ENCODE peak calls at places on chromosomes 13 and 19, in seven cellular contexts. Y, R, E, T, S, P and X are unnamed samples.

GRCh38 chr13:65497265-65497664 is 1732.9 kb downstream of the PCDH9 start:
- DNase-seq in S (no peak), Y (no peak), E (no peak), T (no peak), P (no peak), R (no peak), X (no peak)

GRCh38 chr19:29315566-29315965 is 102.6 kb upstream of the UQCRFS1 start:
- DNase-seq in R (no peak), E (no peak), T (no peak), S (no peak), P (no peak), Y (no peak), X (no peak)

GRCh38 chr19:48858984-48859710 is 9.3 kb downstream of the PLEKHA4 start:
- DNase-seq in R (peak; percentile 60), T (no peak), Y (peak; percentile 93), E (no peak), P (peak; percentile 81), S (peak; percentile 90), X (no peak)

GRCh38 chr13:25252229-25252628 is 35.1 kb downstream of the MTMR6 start:
- DNase-seq in R (no peak), S (no peak), E (no peak), Y (no peak), P (no peak), T (no peak), X (no peak)

GRCh38 chr19:44728178-44728577 is 20.3 kb upstream of the BCL3 start:
- DNase-seq in E (no peak), S (no peak), T (no peak), R (no peak), P (no peak), Y (no peak), X (no peak)

GRCh38 chr19:35257113-35257461 is 8.3 kb downstream of the LSR start:
- DNase-seq in R (no peak), Y (peak; percentile 35), P (no peak), T (no peak), E (no peak), S (no peak), X (no peak)

GRCh38 chr13:101512650-101513049 is 60.2 kb downstream of the ITGBL1 start:
- DNase-seq in S (no peak), T (no peak), R (no peak), E (no peak), Y (no peak), P (no peak), X (no peak)

GRCh38 chr13:80475718-80476117 is 134.8 kb upstream of the SPRY2 start:
- DNase-seq in T (no peak), E (no peak), P (no peak), Y (no peak), S (no peak), R (no peak), X (no peak)

GRCh38 chr19:19109601-19110000 is 28.7 kb downstream of the TMEM161A start:
- DNase-seq in R (no peak), T (no peak), Y (no peak), P (no peak), E (no peak), S (no peak), X (no peak)

GRCh38 chr13:76882431-76882830 is 3.8 kb downstream of the KCTD12 start:
- DNase-seq in Y (no peak), T (no peak), S (no peak), P (no peak), E (no peak), R (peak; percentile 11), X (no peak)

GRCh38 chr13:51275101-51275500 is 52.9 kb downstream of the FAM124A start:
- DNase-seq in P (no peak), E (no peak), Y (no peak), R (no peak), S (no peak), T (no peak), X (no peak)

GRCh38 chr19:45638930-45639729 is at the start of gene EML2:
- DNase-seq in Y (peak; percentile 93), P (peak; percentile 91), S (peak; percentile 80), E (no peak), T (peak; percentile 15), R (peak; percentile 80), X (peak; percentile 71)

GRCh38 chr13:34720618-34721017 is 221.5 kb upstream of the NBEA start:
- DNase-seq in Y (no peak), P (no peak), S (no peak), R (no peak), T (no peak), E (no peak), X (no peak)

DNA sequence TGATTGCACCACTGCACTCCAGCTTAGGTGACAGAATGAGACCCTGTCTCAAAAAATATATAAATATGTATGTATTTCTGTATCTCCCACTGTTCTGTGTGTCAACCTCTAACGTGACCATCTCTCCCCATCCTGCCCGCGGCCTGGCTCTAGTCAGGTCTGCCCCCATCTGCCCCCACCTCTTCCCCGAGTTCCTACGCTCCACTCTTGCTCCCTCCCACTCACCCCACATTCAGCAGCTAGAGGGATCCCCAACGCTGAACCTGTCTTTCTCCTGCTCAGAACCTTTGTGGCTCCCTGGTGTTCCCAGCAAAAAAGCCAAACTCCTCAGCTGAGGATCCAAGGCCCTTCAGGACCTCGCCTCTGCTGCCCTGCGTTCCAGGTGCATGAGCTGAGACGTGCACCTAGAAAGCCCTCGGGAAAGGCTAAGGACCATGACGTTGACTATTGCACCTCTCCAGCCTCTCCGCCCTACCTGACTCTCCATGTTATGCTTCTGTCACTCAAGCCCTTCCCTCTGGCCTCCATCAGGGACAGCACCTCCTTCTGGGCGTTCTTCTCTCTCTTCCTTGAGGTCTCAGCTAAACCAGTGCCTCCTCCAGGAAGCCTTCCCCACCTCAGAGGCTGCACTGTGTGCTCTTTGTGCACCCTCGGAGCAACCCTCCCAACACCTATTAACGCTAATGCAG is 18.1 kb downstream of the AKT2 start:
- DNase-seq in Y (no peak), P (no peak), S (no peak), R (no peak), E (no peak), T (no peak), X (no peak)
- TF ChIP-seq POLR2AphosphoS5 in Y (no peak), P (no peak), S (no peak), R (no peak), E (no peak), T (no peak), X (no peak)

DNA sequence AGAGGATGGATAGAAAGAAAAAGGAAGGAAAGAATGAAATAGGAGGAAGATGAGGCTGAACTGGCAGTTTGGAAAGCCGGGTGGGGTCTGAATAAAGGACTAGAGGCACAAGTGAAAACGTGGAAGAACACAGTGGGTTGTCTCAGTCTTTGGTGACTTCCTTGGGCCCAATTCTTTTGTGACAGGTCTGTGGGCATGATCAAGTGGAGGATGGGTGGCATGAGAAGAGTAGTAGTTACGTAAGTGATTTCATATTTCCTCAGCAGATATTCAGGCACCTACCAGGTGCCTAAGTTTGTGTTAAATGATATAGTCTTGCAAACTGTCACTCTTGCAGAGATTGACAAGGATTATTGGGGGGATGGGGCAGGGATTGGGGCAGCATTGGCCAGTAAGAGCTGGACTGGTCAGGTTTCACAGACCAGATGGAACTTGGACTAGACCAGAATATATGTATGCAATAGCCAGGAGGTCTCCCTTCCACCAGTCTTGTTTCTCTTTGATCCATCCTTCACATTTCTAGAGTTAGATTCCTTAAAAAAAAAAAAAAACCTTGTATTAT is 2.7 kb downstream of the TPP2 start:
- DNase-seq in S (no peak), P (no peak), Y (no peak), R (no peak), E (no peak), T (no peak), X (no peak)
- H3K4me1 ChIP-seq in S (peaks cover 34% of the 10 kb centered on the region), P (peaks cover 34% of the 10 kb centered on the region), Y (peaks cover 72% of the 10 kb centered on the region), R (peaks cover 64% of the 10 kb centered on the region), E (peaks cover 6% of the 10 kb centered on the region), T (peaks cover 17% of the 10 kb centered on the region), X (peaks cover 52% of the 10 kb centered on the region)

GRCh38 chr19:54102421-54103169 is at the start of gene NDUFA3:
- DNase-seq in T (peak; percentile 100), E (peak; percentile 96), Y (peak; percentile 99), R (peak; percentile 98), P (peak; percentile 99), S (peak; percentile 99), X (peak; percentile 98)
- H3K27ac ChIP-seq in T (no peak within 1 kb of the TSS), E (peak within 1 kb of the TSS; percentile 82), Y (peak within 1 kb of the TSS; percentile 66), R (peak within 1 kb of the TSS; percentile 77), P (peak within 1 kb of the TSS; percentile 91), S (peak within 1 kb of the TSS; percentile 65), X (peak within 1 kb of the TSS; percentile 84)

GRCh38 chr19:51799311-51799997 is 4.5 kb downstream of the FPR3 start:
- DNase-seq in P (peak; percentile 31), Y (peak; percentile 75), E (no peak), R (peak; percentile 58), T (peak; percentile 14), S (peak; percentile 69), X (peak; percentile 39)
- TF ChIP-seq POLR2AphosphoS5 in P (peak; percentile 59), Y (peak; percentile 71), E (no peak), R (peak; percentile 13), T (no peak), S (peak; percentile 23), X (peak; percentile 45)

GRCh38 chr19:2043269-2043641 is 7.8 kb downstream of the MKNK2 start:
- DNase-seq in P (peak; percentile 60), R (no peak), T (no peak), S (no peak), E (no peak), Y (peak; percentile 78), X (no peak)
- H3K4me1 ChIP-seq in P (peaks cover 75% of the 10 kb centered on the region), R (peaks cover 73% of the 10 kb centered on the region), T (peaks cover 53% of the 10 kb centered on the region), S (peaks cover 18% of the 10 kb centered on the region), E (peaks cover 15% of the 10 kb centered on the region), Y (peaks cover 100% of the 10 kb centered on the region), X (peaks cover 73% of the 10 kb centered on the region)

GRCh38 chr19:3818918-3819317 is 32.7 kb upstream of the MATK start:
- DNase-seq in S (no peak), T (no peak), Y (no peak), R (no peak), E (no peak), P (peak; percentile 78), X (no peak)

GRCh38 chr19:3819989-3820388 is 33.8 kb upstream of the MATK start:
- DNase-seq in T (no peak), S (no peak), Y (no peak), P (peak; percentile 78), R (no peak), E (no peak), X (no peak)

GRCh38 chr19:3818479-3818878 is 32.3 kb upstream of the MATK start:
- DNase-seq in S (no peak), R (no peak), T (no peak), Y (no peak), E (no peak), P (no peak), X (no peak)

GRCh38 chr19:3816566-3817218 is 30.5 kb upstream of the MATK start:
- DNase-seq in R (no peak), S (no peak), E (no peak), P (no peak), Y (no peak), T (no peak), X (no peak)

DNA sequence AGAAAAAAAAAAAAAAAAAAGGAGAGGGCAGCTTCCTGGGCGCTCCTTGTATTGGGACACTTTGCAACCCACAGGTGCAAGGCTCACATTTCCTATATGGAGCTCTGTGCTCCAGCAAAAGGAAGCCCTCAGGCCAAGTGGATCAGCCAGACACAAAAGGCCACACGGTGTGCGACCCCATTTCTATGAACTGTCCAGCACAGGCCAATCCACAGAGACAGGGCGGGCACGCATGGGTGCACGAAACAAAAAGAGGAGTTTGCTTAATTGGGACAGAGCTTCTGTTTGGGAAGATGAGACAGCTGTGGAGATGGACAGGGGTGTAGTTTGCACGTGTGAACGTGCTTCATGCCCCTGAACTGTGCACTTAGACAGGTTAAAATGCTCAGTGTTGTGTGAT is 31.6 kb upstream of the MATK start:
- DNase-seq in T (no peak), Y (no peak), S (no peak), E (no peak), R (no peak), P (no peak), X (no peak)
- H3K27ac ChIP-seq in T (no peak overlapping the region), Y (no peak overlapping the region), S (no peak overlapping the region), E (no peak overlapping the region), R (no peak overlapping the region), P (peak overlapping the region; percentile 62), X (no peak overlapping the region)

GRCh38 chr13:45084515-45084914 is 35.8 kb upstream of the GTF2F2 start:
- DNase-seq in R (no peak), S (no peak), P (no peak), Y (no peak), T (no peak), E (no peak), X (no peak)
- TF ChIP-seq POLR2AphosphoS5 in R (no peak), S (no peak), P (no peak), Y (no peak), T (no peak), E (no peak), X (no peak)